ENCODE peak calls at places on chromosomes 7 and 10, in ten cellular contexts. O, H, D, C, A, J, K, V, F and P are unnamed samples.

GRCh38 chr10:48287417-48288391 is 13.2 kb upstream of the FRMPD2 start:
- DNase-seq in V (peak), H (no peak), K (no peak), D (peak), F (no peak), J (no peak), O (no peak), C (no peak), A (peak), P (peak)

GRCh38 chr10:124997246-124997790 is 55.4 kb downstream of the ZRANB1 start:
- DNase-seq in J (no peak), V (no peak), D (no peak), O (peak), F (no peak), C (no peak), K (peak), H (no peak), A (no peak), P (peak)

GRCh38 chr10:114492351-114493037 is 88.2 kb upstream of the AFAP1L2 start:
- DNase-seq in D (no peak), C (no peak), J (peak), H (no peak), A (no peak), K (no peak), O (no peak), V (no peak), F (no peak), P (no peak)

GRCh38 chr10:3867454-3868273 is 82.7 kb upstream of the KLF6 start:
- DNase-seq in V (no peak), A (no peak), K (no peak), D (no peak), J (peak), F (no peak), C (no peak), H (no peak), O (peak), P (no peak)

GRCh38 chr7:148711191-148712102 is 12.7 kb downstream of the CUL1 start:
- DNase-seq in D (no peak), O (no peak), H (no peak), K (no peak), J (no peak), V (no peak), C (no peak), A (no peak), F (no peak), P (no peak)

GRCh38 chr10:12679636-12680035 is 321.9 kb downstream of the CCDC3 start:
- DNase-seq in V (no peak), D (no peak), H (no peak), A (no peak), O (no peak), F (no peak), J (no peak), C (no peak), K (no peak), P (no peak)

GRCh38 chr7:26291699-26292538 is at the start of gene SNX10:
- DNase-seq in H (no peak), O (peak), F (no peak), A (peak), C (no peak), V (peak), K (peak), J (no peak), D (peak), P (peak)

GRCh38 chr7:26490631-26491624 is 199.3 kb downstream of the SNX10 start:
- DNase-seq in V (no peak), K (no peak), F (no peak), D (peak), H (no peak), O (peak), J (no peak), A (no peak), C (peak), P (no peak)

GRCh38 chr10:13439771-13440708 is 88.8 kb downstream of the BEND7 start:
- DNase-seq in D (peak), C (peak), F (peak), A (peak), V (peak), K (peak), J (no peak), H (peak), O (peak), P (peak)

GRCh38 chr10:18290651-18291313 is 150.6 kb downstream of the CACNB2 start:
- DNase-seq in C (no peak), K (no peak), H (no peak), J (no peak), O (no peak), F (no peak), V (no peak), D (no peak), A (no peak), P (no peak)

GRCh38 chr7:22214000-22214399 is 143.0 kb downstream of the RAPGEF5 start:
- DNase-seq in H (no peak), V (no peak), D (no peak), C (no peak), O (no peak), J (no peak), A (no peak), F (no peak), K (no peak), P (no peak)

GRCh38 chr7:116772423-116772852 is 89.9 kb upstream of the CAPZA2 start:
- DNase-seq in H (no peak), V (no peak), O (no peak), D (no peak), F (no peak), A (no peak), C (no peak), J (peak), K (no peak), P (no peak)

GRCh38 chr7:134547738-134548054 is 1.2 kb upstream of the AKR1B15 start:
- DNase-seq in A (peak), H (no peak), O (peak), D (peak), F (peak), K (peak), J (peak), C (peak), V (peak), P (peak)

GRCh38 chr7:7201583-7202374 is 19.4 kb downstream of the C1GALT1 start:
- DNase-seq in A (no peak), D (peak), F (no peak), O (peak), J (no peak), C (no peak), V (peak), H (no peak), K (peak), P (no peak)

GRCh38 chr7:127897704-127898454 is 133.4 kb downstream of the LRRC4 start:
- DNase-seq in V (no peak), A (no peak), C (no peak), O (no peak), H (no peak), D (no peak), F (no peak), K (no peak), J (peak), P (no peak)

GRCh38 chr7:336810-337566 is 47.0 kb downstream of the FOXL3 start:
- DNase-seq in F (peak), V (no peak), O (no peak), A (no peak), C (no peak), K (no peak), H (no peak), D (no peak), J (no peak), P (no peak)

GRCh38 chr10:36393800-36394199 is 731.6 kb upstream of the ANKRD30A start:
- DNase-seq in D (no peak), H (no peak), V (no peak), C (no peak), A (no peak), O (no peak), J (no peak), F (no peak), K (no peak), P (no peak)

GRCh38 chr7:91634485-91635177 is 245.9 kb downstream of the MTERF1 start:
- DNase-seq in K (no peak), J (no peak), F (no peak), O (no peak), A (no peak), C (no peak), V (no peak), D (no peak), H (no peak), P (no peak)

GRCh38 chr7:156380261-156380660 is 260.3 kb upstream of the RNF32 start:
- DNase-seq in D (peak), C (no peak), J (no peak), H (no peak), V (peak), O (no peak), F (no peak), K (no peak), A (no peak), P (no peak)

GRCh38 chr10:106920538-106920937 is 244.0 kb downstream of the SORCS1 start:
- DNase-seq in H (no peak), C (no peak), V (no peak), A (no peak), O (no peak), K (no peak), D (no peak), F (no peak), J (no peak), P (no peak)

GRCh38 chr10:79316671-79317431 is 30.4 kb upstream of the PPIF start:
- DNase-seq in D (no peak), F (no peak), H (no peak), C (no peak), A (no peak), J (peak), K (peak), O (no peak), V (no peak), P (no peak)

GRCh38 chr7:23689165-23689564 is 9.2 kb downstream of the FAM221A start:
- DNase-seq in K (no peak), C (no peak), V (peak), J (no peak), D (no peak), F (no peak), O (no peak), A (no peak), H (no peak), P (no peak)

GRCh38 chr7:23691320-23691719 is 11.3 kb downstream of the FAM221A start:
- DNase-seq in V (no peak), A (no peak), O (no peak), D (no peak), J (peak), K (no peak), H (no peak), F (no peak), C (no peak), P (no peak)

GRCh38 chr7:23680417-23681405 is 712 bp downstream of the FAM221A start:
- DNase-seq in D (peak), C (peak), F (peak), K (peak), O (peak), H (peak), V (peak), J (peak), A (peak), P (peak)

GRCh38 chr7:23687011-23687410 is 7.0 kb downstream of the FAM221A start:
- DNase-seq in K (no peak), O (no peak), C (no peak), H (no peak), J (peak), A (no peak), D (peak), F (no peak), V (peak), P (no peak)

GRCh38 chr7:23685770-23686169 is 5.8 kb downstream of the FAM221A start:
- DNase-seq in F (no peak), J (peak), A (no peak), K (no peak), V (no peak), C (no peak), H (no peak), O (no peak), D (no peak), P (no peak)
- TF ChIP-seq POLR2A in F (no peak), J (no peak), A (no peak), K (no peak), V (no peak), C (no peak), H (no peak), O (no peak), D (no peak), P (no peak)

GRCh38 chr7:129824291-129825004 is 128.3 kb downstream of the UBE2H start:
- DNase-seq in K (no peak), F (no peak), D (no peak), O (no peak), C (no peak), H (no peak), J (no peak), V (no peak), A (no peak), P (no peak)
- H3K27ac ChIP-seq in K (peak), F (no peak), D (no peak), O (no peak), C (no peak), H (no peak), J (no peak), V (no peak), A (no peak), P (no peak)

GRCh38 chr10:118621304-118621942 is 26.0 kb upstream of the PRLHR start:
- DNase-seq in F (no peak), C (no peak), J (no peak), V (no peak), K (no peak), A (no peak), O (no peak), D (no peak), H (no peak), P (no peak)

GRCh38 chr10:118610577-118610976 is 15.1 kb upstream of the PRLHR start:
- DNase-seq in C (no peak), J (no peak), F (peak), H (no peak), V (no peak), K (no peak), D (no peak), O (no peak), A (no peak), P (no peak)

DNA sequence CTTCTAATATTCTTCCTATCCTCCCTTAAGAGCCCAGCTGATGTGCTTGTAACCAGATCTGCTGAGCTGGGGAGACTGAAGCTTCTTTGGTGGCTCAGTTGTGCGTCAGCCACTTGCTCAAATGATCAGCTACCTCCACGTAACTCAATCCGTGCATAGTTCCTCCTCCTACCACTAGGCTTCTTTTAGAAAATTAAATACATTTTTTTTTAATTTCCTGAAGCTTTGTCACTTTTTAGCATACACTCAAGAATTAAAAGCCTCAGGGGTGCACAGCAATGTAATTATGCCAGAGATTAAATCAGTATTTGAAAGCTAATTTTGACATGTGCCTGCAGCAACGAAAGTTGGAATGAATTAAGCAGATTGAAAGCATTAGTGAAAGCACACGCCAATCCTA is 20.4 kb upstream of the PRLHR start:
- DNase-seq in F (no peak), D (no peak), O (no peak), C (no peak), J (peak), A (no peak), K (no peak), V (no peak), H (no peak), P (no peak)
- TF ChIP-seq POLR2A in F (no peak), D (no peak), O (no peak), C (no peak), J (no peak), A (no peak), K (no peak), V (no peak), H (no peak), P (no peak)

GRCh38 chr10:88456730-88457129 is 126.4 kb downstream of the RNLS start:
- DNase-seq in C (no peak), H (no peak), O (no peak), V (no peak), A (no peak), J (peak), D (no peak), K (no peak), F (no peak), P (no peak)
- H3K27ac ChIP-seq in C (peak), H (peak), O (peak), V (no peak), A (no peak), J (no peak), D (no peak), K (no peak), F (no peak), P (no peak)

DNA sequence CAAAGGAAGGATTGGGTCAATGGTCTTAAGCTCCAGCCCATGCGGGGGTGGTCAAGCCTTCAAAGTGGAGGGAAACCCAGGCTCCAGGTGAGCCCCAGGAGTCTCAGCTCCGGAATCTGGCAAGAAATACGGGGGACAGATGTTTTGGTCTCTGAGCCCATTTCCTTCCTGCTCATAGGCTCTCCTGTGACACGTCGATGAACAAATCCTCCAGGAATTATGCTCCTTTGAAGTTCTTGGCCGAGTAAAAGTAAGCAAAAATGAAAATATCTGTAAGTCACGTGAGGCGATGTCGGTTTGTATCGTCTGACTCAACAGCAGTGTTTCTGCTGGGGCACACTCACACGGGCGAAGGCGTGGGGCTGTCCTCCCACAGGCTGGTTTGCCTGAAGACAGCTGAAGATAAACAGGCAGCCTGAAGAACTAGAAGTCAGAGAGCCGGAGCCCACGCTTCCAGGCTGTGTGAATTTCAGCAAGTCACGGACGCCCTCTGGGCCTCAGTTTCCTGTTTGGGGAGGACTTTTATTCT is 52.6 kb upstream of the SMNDC1 start:
- DNase-seq in A (no peak), D (no peak), H (no peak), K (no peak), F (no peak), J (peak), O (peak), C (no peak), V (no peak), P (no peak)
- TF ChIP-seq POLR2A in A (no peak), D (no peak), H (no peak), K (no peak), F (no peak), J (peak), O (peak), C (no peak), V (no peak), P (no peak)